ENCODE peak calls at places on chromosomes 16 and 17, in eight cellular contexts. P, O, T, L, C, Q, R and F are unnamed samples.
A peak's percentile ranks its signal among the peaks of the same experiment; 100 is the strongest.

GRCh38 chr17:81583589-81584337 is 31.6 kb upstream of the FAAP100 start:
- DNase-seq in P (no peak), O (no peak), T (no peak), L (no peak), C (no peak), Q (no peak), R (no peak), F (no peak)

GRCh38 chr17:63120406-63120805 is 154.4 kb downstream of the TANC2 start:
- DNase-seq in P (no peak), O (no peak), T (no peak), L (no peak), C (no peak), Q (no peak), R (no peak), F (no peak)

GRCh38 chr17:49848019-49848473 is at the start of gene TAC4:
- DNase-seq in P (no peak), O (no peak), T (no peak), L (no peak), C (no peak), Q (no peak), R (no peak), F (no peak)

GRCh38 chr17:81401727-81402529 is 6.7 kb downstream of the BAHCC1 start:
- DNase-seq in P (peak; percentile 90), O (no peak), T (peak; percentile 54), L (peak; percentile 52), C (peak; percentile 17), Q (peak; percentile 38), R (no peak), F (no peak)

GRCh38 chr16:14373406-14373805 is 256.7 kb downstream of the PARN start:
- DNase-seq in P (no peak), O (no peak), T (no peak), L (no peak), C (no peak), Q (no peak), R (no peak), F (no peak)

GRCh38 chr16:89643769-89644300 is 13.7 kb downstream of the CHMP1A start:
- DNase-seq in P (no peak), O (no peak), T (no peak), L (no peak), C (no peak), Q (no peak), R (no peak), F (no peak)

GRCh38 chr16:50340578-50340977 is 28.2 kb downstream of the BRD7 start:
- DNase-seq in P (no peak), O (no peak), T (no peak), L (no peak), C (no peak), Q (no peak), R (no peak), F (no peak)

GRCh38 chr17:28896884-28897768 is at the start of gene FLOT2:
- DNase-seq in P (peak; percentile 79), O (peak; percentile 64), T (peak; percentile 53), L (peak; percentile 56), C (peak; percentile 32), Q (peak; percentile 67), R (peak; percentile 72), F (peak; percentile 94)

GRCh38 chr17:49822829-49823228 is 25.0 kb downstream of the TAC4 start:
- DNase-seq in P (no peak), O (no peak), T (peak; percentile 61), L (no peak), C (no peak), Q (no peak), R (no peak), F (peak; percentile 69)

GRCh38 chr16:21603920-21604319 is 4.5 kb downstream of the METTL9 start:
- DNase-seq in P (no peak), O (no peak), T (no peak), L (no peak), C (no peak), Q (no peak), R (no peak), F (no peak)

GRCh38 chr16:67013823-67014640 is 14.9 kb upstream of the CBFB start:
- DNase-seq in P (peak; percentile 86), O (peak; percentile 56), T (peak; percentile 66), L (peak; percentile 68), C (peak; percentile 31), Q (no peak), R (peak; percentile 64), F (no peak)

GRCh38 chr17:50213026-50214015 is 11.9 kb upstream of the COL1A1 start:
- DNase-seq in P (no peak), O (peak; percentile 10), T (no peak), L (peak; percentile 76), C (no peak), Q (no peak), R (peak; percentile 51), F (no peak)

GRCh38 chr16:8959921-8960787 is 3.6 kb downstream of the USP7 start:
- DNase-seq in P (no peak), O (no peak), T (no peak), L (no peak), C (no peak), Q (no peak), R (peak; percentile 11), F (no peak)

GRCh38 chr17:63193827-63194226 is 227.8 kb downstream of the TANC2 start:
- DNase-seq in P (no peak), O (no peak), T (no peak), L (no peak), C (no peak), Q (no peak), R (no peak), F (no peak)

GRCh38 chr16:87461466-87461975 is 31.3 kb downstream of the ZCCHC14 start:
- DNase-seq in P (no peak), O (peak; percentile 6), T (peak; percentile 44), L (peak; percentile 77), C (no peak), Q (peak; percentile 94), R (peak; percentile 89), F (peak; percentile 91)

GRCh38 chr16:80947708-80948615 is 58.7 kb downstream of the CMC2 start:
- DNase-seq in P (peak; percentile 43), O (no peak), T (no peak), L (no peak), C (no peak), Q (no peak), R (no peak), F (no peak)

GRCh38 chr17:27295945-27296344 is 2.0 kb downstream of the WSB1 start:
- DNase-seq in P (peak; percentile 28), O (no peak), T (no peak), L (no peak), C (no peak), Q (no peak), R (no peak), F (no peak)

GRCh38 chr17:14245629-14246028 is 9.0 kb upstream of the CDRT15 start:
- DNase-seq in P (no peak), O (no peak), T (no peak), L (no peak), C (no peak), Q (no peak), R (no peak), F (no peak)

GRCh38 chr16:81604960-81605383 is 160.4 kb downstream of the CMIP start:
- DNase-seq in P (no peak), O (no peak), T (no peak), L (no peak), C (no peak), Q (no peak), R (no peak), F (no peak)

GRCh38 chr16:86808863-86809444 is 230.6 kb downstream of the FOXL1 start:
- DNase-seq in P (no peak), O (no peak), T (no peak), L (no peak), C (no peak), Q (no peak), R (no peak), F (no peak)

GRCh38 chr16:4369006-4369766 is 2.5 kb upstream of the VASN start:
- DNase-seq in P (no peak), O (no peak), T (no peak), L (no peak), C (no peak), Q (no peak), R (no peak), F (no peak)

GRCh38 chr17:32497431-32498205 is 10.8 kb downstream of the CDK5R1 start:
- DNase-seq in P (peak; percentile 46), O (no peak), T (no peak), L (no peak), C (no peak), Q (no peak), R (no peak), F (no peak)

GRCh38 chr17:47996201-47996600 is 25.3 kb downstream of the CDK5RAP3 start:
- DNase-seq in P (no peak), O (no peak), T (no peak), L (no peak), C (no peak), Q (no peak), R (no peak), F (no peak)

GRCh38 chr16:69804283-69804682 is 42.2 kb downstream of the WWP2 start:
- DNase-seq in P (no peak), O (no peak), T (no peak), L (no peak), C (no peak), Q (no peak), R (no peak), F (no peak)

GRCh38 chr17:67171560-67171959 is 73.4 kb downstream of the HELZ start:
- DNase-seq in P (no peak), O (no peak), T (no peak), L (peak; percentile 60), C (no peak), Q (no peak), R (no peak), F (no peak)

GRCh38 chr16:85393674-85394510 is 219.2 kb upstream of the GSE1 start:
- DNase-seq in P (peak; percentile 92), O (peak; percentile 33), T (no peak), L (peak; percentile 88), C (no peak), Q (no peak), R (peak; percentile 85), F (no peak)

GRCh38 chr17:56441331-56441730 is 152.2 kb upstream of the NOG start:
- DNase-seq in P (no peak), O (no peak), T (no peak), L (no peak), C (no peak), Q (no peak), R (peak; percentile 29), F (no peak)

GRCh38 chr17:62800580-62800979 is 7.5 kb downstream of the MARCHF10 start:
- DNase-seq in P (no peak), O (no peak), T (no peak), L (no peak), C (no peak), Q (no peak), R (peak; percentile 18), F (peak; percentile 71)

GRCh38 chr17:67884766-67885165 is 59.5 kb downstream of the BPTF start:
- DNase-seq in P (no peak), O (no peak), T (no peak), L (no peak), C (no peak), Q (no peak), R (no peak), F (no peak)

GRCh38 chr16:3578610-3579551 is 1.7 kb upstream of the NLRC3 start:
- DNase-seq in P (no peak), O (peak; percentile 54), T (no peak), L (peak; percentile 78), C (no peak), Q (no peak), R (no peak), F (no peak)

GRCh38 chr17:70067104-70067503 is 7.9 kb upstream of the KCNJ16 start:
- DNase-seq in P (no peak), O (no peak), T (no peak), L (no peak), C (no peak), Q (no peak), R (no peak), F (no peak)

GRCh38 chr16:58292886-58293285 is 1.9 kb downstream of the PRSS54 start:
- DNase-seq in P (no peak), O (no peak), T (no peak), L (no peak), C (no peak), Q (no peak), R (no peak), F (no peak)

GRCh38 chr17:18954321-18954720 is 2.4 kb downstream of the SLC5A10 start:
- DNase-seq in P (no peak), O (no peak), T (no peak), L (no peak), C (no peak), Q (no peak), R (no peak), F (no peak)

GRCh38 chr16:87635541-87636049 is 33.3 kb downstream of the JPH3 start:
- DNase-seq in P (peak; percentile 84), O (peak; percentile 62), T (peak; percentile 17), L (peak; percentile 83), C (peak; percentile 34), Q (peak; percentile 63), R (peak; percentile 69), F (no peak)